ENCODE peak calls at places on chromosomes 1 and 21, in six cellular contexts. U is AG09309; I is GM04504; Y is cardiac muscle cell; K is stimulated activated CD8-positive, alpha-beta memory T cell treated with anti-CD3 and anti-CD28 coated beads, Interleukin-4, amount 100 ng/mL, for 24 hours; F is stimulated activated CD4-positive, alpha-beta T cell treated with anti-CD3 and anti-CD28 coated beads, Interleukin-15, amount 100 ng/mL, for 24 hours. J is an unnamed sample.

GRCh38 chr1:234583755-234584430 is 26.1 kb downstream of the IRF2BP2 start:
- DNase-seq in U (no peak), I (no peak), Y (no peak), K (no peak), F (no peak), J (no peak)

GRCh38 chr1:25796807-25797458 is 3.1 kb upstream of the SELENON start:
- DNase-seq in U (no peak), I (peak), Y (peak), K (peak), F (peak), J (peak)

GRCh38 chr1:194466706-194467105 is 1280.3 kb upstream of the B3GALT2 start:
- DNase-seq in U (no peak), I (no peak), Y (peak), K (no peak), F (no peak), J (no peak)

GRCh38 chr1:2212542-2213491 is 15.3 kb upstream of the SKI start:
- DNase-seq in U (no peak), I (peak), Y (peak), K (no peak), F (peak), J (no peak)

GRCh38 chr1:246383791-246384190 is 123.3 kb downstream of the SMYD3 start:
- DNase-seq in U (no peak), I (no peak), Y (no peak), K (no peak), F (no peak), J (no peak)

GRCh38 chr1:83559090-83559489 is 439.8 kb downstream of the TTLL7 start:
- DNase-seq in U (no peak), I (no peak), Y (no peak), K (no peak), F (no peak), J (no peak)

GRCh38 chr1:31937300-31938183 is 626 bp downstream of the PTP4A2 start:
- DNase-seq in U (no peak), I (peak), Y (peak), K (peak), F (peak), J (peak)

GRCh38 chr1:230114245-230114651 is 47.2 kb downstream of the GALNT2 start:
- DNase-seq in U (no peak), I (no peak), Y (peak), K (no peak), F (no peak), J (no peak)

GRCh38 chr1:172289448-172289847 is 131.0 kb upstream of the C1orf105 start:
- DNase-seq in U (no peak), I (no peak), Y (no peak), K (no peak), F (no peak), J (no peak)

GRCh38 chr1:110524311-110525249 is 5.6 kb upstream of the KCNA10 start:
- DNase-seq in U (no peak), I (no peak), Y (peak), K (peak), F (peak), J (peak)

GRCh38 chr1:42978317-42979036 is 19.8 kb upstream of the SLC2A1 start:
- DNase-seq in U (no peak), I (no peak), Y (no peak), K (no peak), F (no peak), J (no peak)

GRCh38 chr1:43729816-43730463 is 22.6 kb downstream of the ST3GAL3 start:
- DNase-seq in U (no peak), I (no peak), Y (no peak), K (no peak), F (no peak), J (no peak)

GRCh38 chr1:92934395-92935378 is 26.6 kb downstream of the DIPK1A start:
- DNase-seq in U (peak), I (peak), Y (peak), K (no peak), F (no peak), J (no peak)

GRCh38 chr1:62589321-62589720 is 8.0 kb upstream of the ANGPTL3 start:
- DNase-seq in U (no peak), I (no peak), Y (no peak), K (no peak), F (no peak), J (no peak)

GRCh38 chr1:25786887-25787286 is 13.1 kb upstream of the SELENON start:
- DNase-seq in U (no peak), I (no peak), Y (no peak), K (no peak), F (no peak), J (no peak)

GRCh38 chr1:148362141-148362929 is 120.8 kb downstream of the PPIAL4G start:
- DNase-seq in U (no peak), I (no peak), Y (peak), K (no peak), F (peak), J (no peak)

GRCh38 chr1:211281322-211282022 is 22.3 kb downstream of the RCOR3 start:
- DNase-seq in U (no peak), I (no peak), Y (peak), K (no peak), F (peak), J (no peak)

GRCh38 chr1:57447551-57447950 is 23.7 kb upstream of the DAB1 start:
- DNase-seq in U (no peak), I (no peak), Y (no peak), K (no peak), F (no peak), J (no peak)

GRCh38 chr1:243291287-243291686 is 35.4 kb downstream of the SDCCAG8 start:
- DNase-seq in U (no peak), I (no peak), Y (no peak), K (no peak), F (no peak), J (no peak)

GRCh38 chr1:9263984-9264929 is 28.4 kb upstream of the SPSB1 start:
- DNase-seq in U (no peak), I (no peak), Y (no peak), K (no peak), F (no peak), J (no peak)

GRCh38 chr1:182317489-182318180 is 74.0 kb downstream of the GLUL start:
- DNase-seq in U (no peak), I (no peak), Y (no peak), K (no peak), F (no peak), J (no peak)

GRCh38 chr1:151043163-151043562 is 4.4 kb upstream of the C1orf56 start:
- DNase-seq in U (no peak), I (no peak), Y (no peak), K (no peak), F (no peak), J (no peak)

GRCh38 chr1:53346007-53346813 is 18.3 kb upstream of the LRP8 start:
- DNase-seq in U (no peak), I (no peak), Y (no peak), K (no peak), F (no peak), J (no peak)

GRCh38 chr1:24849653-24850295 is 80.3 kb downstream of the RUNX3 start:
- DNase-seq in U (no peak), I (peak), Y (peak), K (no peak), F (peak), J (no peak)

GRCh38 chr1:21301794-21302440 is 11.7 kb upstream of the ECE1 start:
- DNase-seq in U (no peak), I (no peak), Y (no peak), K (no peak), F (no peak), J (no peak)

GRCh38 chr1:184242507-184242943 is 144.3 kb upstream of the C1orf21 start:
- DNase-seq in U (peak), I (peak), Y (peak), K (no peak), F (no peak), J (no peak)

GRCh38 chr1:3577300-3577699 is 34.0 kb downstream of the MEGF6 start:
- DNase-seq in U (no peak), I (no peak), Y (peak), K (no peak), F (no peak), J (no peak)

GRCh38 chr1:156356875-156357534 is 12.0 kb upstream of the RHBG start:
- DNase-seq in U (no peak), I (no peak), Y (no peak), K (peak), F (peak), J (peak)

GRCh38 chr1:172487550-172487949 is 43.7 kb upstream of the PIGC start:
- DNase-seq in U (no peak), I (no peak), Y (no peak), K (no peak), F (no peak), J (no peak)

GRCh38 chr1:35691080-35691479 is 27.6 kb downstream of the C1orf216 start:
- DNase-seq in U (no peak), I (no peak), Y (no peak), K (no peak), F (no peak), J (no peak)

GRCh38 chr1:168079761-168080160 is 57.0 kb downstream of the GPR161 start:
- DNase-seq in U (no peak), I (peak), Y (peak), K (no peak), F (no peak), J (no peak)

GRCh38 chr21:31326478-31327247 is 17.4 kb downstream of the TIAM1 start:
- DNase-seq in U (no peak), I (no peak), Y (peak), K (peak), F (peak), J (no peak)

GRCh38 chr1:199297174-199297573 is 658.3 kb downstream of the PTPRC start:
- DNase-seq in U (no peak), I (no peak), Y (no peak), K (no peak), F (no peak), J (no peak)

GRCh38 chr1:17672226-17672625 is 82.9 kb upstream of the ACTL8 start:
- DNase-seq in U (no peak), I (no peak), Y (no peak), K (no peak), F (no peak), J (no peak)

J was measured in NK-92 treated with Interleukin-12 subunit alpha and Interleukin-12 subunit beta, amount 100 ng/mL, for 24 hours.